ENCODE peak calls at places on chromosomes 11 and 22, in six cellular contexts. Z is COR-L47; P is stimulated activated CD8-positive, alpha-beta memory T cell treated with anti-CD3 and anti-CD28 coated beads, Interleukin-4, amount 100 ng/mL, for 4 hours; X is heart left ventricle; I is SJSA1; G is NCI-H748 treated with DMSO at 0.1 percent for 48 hours. Q is an unnamed sample.

GRCh38 chr22:36134167-36134566 is 26.4 kb downstream of the APOL3 start:
- DNase-seq in I (no peak), Z (no peak), X (no peak), G (no peak), P (no peak), Q (no peak)

GRCh38 chr11:47538741-47539575 is 14.0 kb downstream of the CELF1 start:
- DNase-seq in Z (peak), P (no peak), G (peak), I (peak), X (no peak), Q (no peak)

GRCh38 chr22:30014244-30014643 is 66.0 kb upstream of the HORMAD2 start:
- DNase-seq in P (no peak), Z (no peak), G (no peak), I (no peak), X (no peak), Q (no peak)

GRCh38 chr11:69696749-69697488 is 6.9 kb downstream of the FGF19 start:
- DNase-seq in P (no peak), Z (no peak), X (no peak), G (peak), I (no peak), Q (no peak)

GRCh38 chr11:1549355-1550330 is 22.4 kb downstream of the DUSP8 start:
- DNase-seq in X (no peak), I (no peak), G (no peak), Z (no peak), P (no peak), Q (no peak)

GRCh38 chr11:13276454-13276851 is 1.1 kb upstream of the BMAL1 start:
- DNase-seq in I (no peak), G (no peak), P (no peak), X (no peak), Z (no peak), Q (no peak)

GRCh38 chr11:72814831-72815618 is 814 bp downstream of the ATG16L2 start:
- DNase-seq in G (peak), Z (peak), P (no peak), X (peak), I (peak), Q (no peak)

GRCh38 chr11:102389253-102389652 is 42.2 kb downstream of the BIRC2 start:
- DNase-seq in Z (no peak), I (no peak), G (no peak), P (no peak), X (no peak), Q (no peak)

GRCh38 chr11:47516155-47516554 is 36.8 kb downstream of the CELF1 start:
- DNase-seq in P (no peak), I (no peak), G (no peak), X (no peak), Z (no peak), Q (no peak)

GRCh38 chr11:119015054-119015611 is 3.0 kb downstream of the RPS25 start:
- DNase-seq in I (no peak), Z (no peak), G (no peak), P (no peak), X (no peak), Q (no peak)

GRCh38 chr11:6736495-6737121 is 35.2 kb downstream of the OR2AG2 start:
- DNase-seq in I (no peak), Z (no peak), G (no peak), P (no peak), X (no peak), Q (no peak)

GRCh38 chr11:111528557-111528956 is 12.0 kb upstream of the LAYN start:
- DNase-seq in Z (no peak), X (no peak), G (no peak), P (no peak), I (no peak), Q (no peak)

Q was measured in CD4-positive, alpha-beta T cell.